ENCODE peak calls at places on chromosome 1, in five cellular contexts. J is neuronal stem cell, F is H9, G is trophoblast cell, T is H1. Z is an unnamed sample.

GRCh38 chr1:43008425-43009108 is 49.9 kb upstream of the SLC2A1 start:
- DNase-seq in J (peak; percentile 95), T (peak; percentile 99), G (peak; percentile 65), F (peak; percentile 100), Z (peak; percentile 33)

GRCh38 chr1:55640708-55641473 is 425.7 kb upstream of the USP24 start:
- DNase-seq in J (no peak), F (no peak), G (peak; percentile 35), T (no peak), Z (peak; percentile 15)

GRCh38 chr1:17516303-17517214 is 22.9 kb upstream of the ARHGEF10L start:
- DNase-seq in G (no peak), J (no peak), T (no peak), F (no peak), Z (no peak)

GRCh38 chr1:206842851-206843250 is 22.6 kb upstream of the IL20 start:
- DNase-seq in J (peak; percentile 17), G (no peak), T (no peak), F (no peak), Z (peak; percentile 28)

GRCh38 chr1:41646186-41646585 is 161.7 kb upstream of the EDN2 start:
- DNase-seq in F (no peak), T (no peak), G (no peak), J (no peak), Z (no peak)

GRCh38 chr1:109438798-109439297 is 12.6 kb upstream of the PSMA5 start:
- DNase-seq in F (no peak), J (no peak), T (no peak), G (no peak), Z (peak; percentile 97)

GRCh38 chr1:183893561-183894289 is 88.8 kb downstream of the RGL1 start:
- DNase-seq in F (no peak), T (no peak), J (no peak), G (no peak), Z (no peak)

GRCh38 chr1:85550784-85551516 is 29.6 kb upstream of the CCN1 start:
- DNase-seq in F (no peak), G (no peak), T (no peak), J (no peak), Z (peak; percentile 73)

GRCh38 chr1:239976130-239976968 is 115.3 kb upstream of the FMN2 start:
- DNase-seq in F (peak; percentile 56), T (no peak), G (peak; percentile 42), J (peak; percentile 59), Z (peak; percentile 54)

GRCh38 chr1:99465176-99465900 is 180.6 kb upstream of the PALMD start:
- DNase-seq in F (no peak), J (no peak), G (peak; percentile 77), T (no peak), Z (peak; percentile 76)

GRCh38 chr1:156795787-156796186 is 20.9 kb downstream of the SH2D2A start:
- DNase-seq in G (no peak), F (no peak), J (no peak), T (no peak), Z (peak; percentile 51)

GRCh38 chr1:119873166-119874025 is 22.9 kb downstream of the ADAM30 start:
- DNase-seq in J (no peak), T (no peak), F (no peak), G (no peak), Z (peak; percentile 48)

GRCh38 chr1:62924983-62925790 is 141.3 kb downstream of the ATG4C start:
- DNase-seq in G (no peak), F (no peak), T (no peak), J (no peak), Z (no peak)

GRCh38 chr1:86382878-86383277 is 13.2 kb downstream of the ODF2L start:
- DNase-seq in F (no peak), T (no peak), G (no peak), J (no peak), Z (peak; percentile 26)

GRCh38 chr1:29688477-29689365 is 452.4 kb downstream of the PTPRU start:
- DNase-seq in J (no peak), F (no peak), G (no peak), T (no peak), Z (peak; percentile 79)

GRCh38 chr1:242219298-242219901 is 220.5 kb upstream of the MAP1LC3C start:
- DNase-seq in F (no peak), J (no peak), G (no peak), T (no peak), Z (no peak)

GRCh38 chr1:1013922-1014617 is 773 bp downstream of the ISG15 start:
- DNase-seq in F (peak; percentile 59), G (no peak), T (no peak), J (no peak), Z (peak; percentile 14)

GRCh38 chr1:216095400-216095799 is 327.8 kb downstream of the USH2A start:
- DNase-seq in F (peak; percentile 84), J (no peak), T (peak; percentile 39), G (no peak), Z (no peak)

GRCh38 chr1:156571261-156571958 is 955 bp downstream of the IQGAP3 start:
- DNase-seq in F (no peak), J (no peak), T (no peak), G (no peak), Z (peak; percentile 91)

GRCh38 chr1:195495720-195496635 is 1112.3 kb downstream of the KCNT2 start:
- DNase-seq in T (no peak), F (peak; percentile 62), J (no peak), G (no peak), Z (no peak)

GRCh38 chr1:100037665-100038400 is 68.0 kb downstream of the SLC35A3 start:
- DNase-seq in T (peak; percentile 46), G (peak; percentile 88), F (peak; percentile 77), J (peak; percentile 78), Z (peak; percentile 89)

GRCh38 chr1:245485996-245486395 is 331.2 kb downstream of the KIF26B start:
- DNase-seq in T (no peak), G (no peak), J (no peak), F (no peak), Z (no peak)

GRCh38 chr1:27668808-27669723 is 2.9 kb downstream of the IFI6 start:
- DNase-seq in F (peak; percentile 88), J (no peak), T (no peak), G (peak; percentile 62), Z (peak; percentile 58)

GRCh38 chr1:50841791-50842387 is 118.2 kb downstream of the FAF1 start:
- DNase-seq in F (no peak), G (no peak), J (no peak), T (no peak), Z (peak; percentile 53)

GRCh38 chr1:8408151-8408839 is 90.4 kb downstream of the SLC45A1 start:
- DNase-seq in J (no peak), F (no peak), G (no peak), T (no peak), Z (peak; percentile 20)

GRCh38 chr1:227065311-227065710 is 125.2 kb downstream of the COQ8A start:
- DNase-seq in G (peak; percentile 0), F (no peak), J (no peak), T (no peak), Z (no peak)

GRCh38 chr1:207868252-207868768 is 42.6 kb downstream of the CD34 start:
- DNase-seq in G (no peak), J (no peak), T (no peak), F (no peak), Z (peak; percentile 38)

GRCh38 chr1:169044971-169045370 is 61.5 kb upstream of the ATP1B1 start:
- DNase-seq in J (no peak), G (no peak), T (no peak), F (no peak), Z (no peak)

GRCh38 chr1:95742591-95743089 is 508.6 kb downstream of the RWDD3 start:
- DNase-seq in T (no peak), G (no peak), J (no peak), F (peak; percentile 34), Z (no peak)

GRCh38 chr1:184181044-184181443 is 129.5 kb downstream of the TSEN15 start:
- DNase-seq in F (no peak), J (no peak), T (no peak), G (no peak), Z (no peak)

GRCh38 chr1:43530483-43531452 is at the start of gene PTPRF:
- DNase-seq in G (no peak), T (no peak), J (peak; percentile 46), F (peak; percentile 69), Z (peak; percentile 51)

DNA sequence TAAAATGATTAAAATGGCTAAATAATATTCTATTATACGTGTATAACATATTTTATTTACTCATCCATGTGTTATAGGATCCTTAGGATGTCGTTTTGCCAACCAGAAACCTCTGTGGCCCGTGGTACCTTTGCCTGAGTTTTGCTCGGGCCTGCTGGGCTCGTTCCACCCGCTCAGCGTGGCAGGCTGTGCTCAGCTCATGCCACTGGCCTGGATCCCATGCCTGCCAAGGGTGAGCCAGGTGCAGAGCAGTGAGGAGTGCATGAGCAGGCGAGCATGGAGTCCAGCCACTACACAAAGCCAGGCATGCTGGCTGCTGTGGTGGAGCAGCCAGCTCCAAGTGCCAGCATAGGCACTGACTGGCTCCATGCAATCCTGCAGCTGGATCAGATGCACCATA is 417.2 kb downstream of the TTLL7 start:
- DNase-seq in J (no peak), F (no peak), T (no peak), G (no peak), Z (no peak)
- H2BK12ac ChIP-seq in J (peak overlapping the region; percentile 58), F (no peak overlapping the region), T (no peak overlapping the region), G (no peak overlapping the region), Z (peak overlapping the region; percentile 45)

GRCh38 chr1:7389201-7389785 is 381.8 kb upstream of the VAMP3 start:
- DNase-seq in G (no peak), J (no peak), T (no peak), F (peak; percentile 25), Z (peak; percentile 30)
- H2BK12ac ChIP-seq in G (no peak overlapping the region), J (no peak overlapping the region), T (peak overlapping the region; percentile 29), F (no peak overlapping the region), Z (peak overlapping the region; percentile 11)

DNA sequence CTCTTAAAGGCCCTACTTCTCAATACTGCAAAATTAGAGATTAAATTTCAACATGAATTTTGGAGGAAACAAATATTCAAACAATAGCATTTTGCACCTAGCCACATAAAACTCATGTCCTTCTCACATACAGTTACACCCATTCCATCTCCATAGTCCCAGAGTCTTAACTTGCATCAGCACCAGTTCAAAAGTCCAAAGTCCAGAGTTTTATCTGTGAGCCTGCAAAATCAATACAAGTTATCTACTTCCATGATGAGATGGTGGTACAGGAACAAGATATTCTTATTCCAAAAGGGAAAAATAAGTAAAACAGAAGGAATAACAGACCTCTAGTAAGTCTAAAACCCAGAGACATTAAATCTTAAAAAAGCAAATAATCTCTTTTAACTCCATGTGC is 686.0 kb upstream of the ADGRL4 start:
- DNase-seq in J (no peak), T (no peak), G (no peak), F (no peak), Z (no peak)
- H2BK12ac ChIP-seq in J (no peak overlapping the region), T (no peak overlapping the region), G (no peak overlapping the region), F (no peak overlapping the region), Z (no peak overlapping the region)

DNA sequence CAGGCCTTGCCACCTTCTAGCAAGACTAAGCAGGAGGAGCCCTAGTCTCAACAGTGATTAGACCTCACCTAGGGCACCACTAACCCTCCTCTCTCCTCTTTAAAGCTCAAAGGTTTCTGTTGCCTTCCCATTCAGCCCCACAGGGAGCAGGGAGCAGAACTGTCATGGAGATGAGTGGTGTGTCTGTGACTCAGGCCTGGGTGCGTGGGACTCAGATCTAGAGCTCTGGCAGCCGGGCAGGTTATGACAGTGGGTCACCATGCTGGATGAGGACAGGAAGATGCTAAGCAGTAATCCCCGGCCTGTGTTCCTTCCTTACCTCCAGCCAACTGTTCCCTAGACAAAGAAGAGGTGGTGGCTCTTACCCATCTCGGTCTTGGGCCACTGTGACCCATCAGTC is 60.1 kb upstream of the COA6 start:
- DNase-seq in G (no peak), J (no peak), T (no peak), F (no peak), Z (no peak)
- H2BK12ac ChIP-seq in G (no peak overlapping the region), J (no peak overlapping the region), T (no peak overlapping the region), F (no peak overlapping the region), Z (no peak overlapping the region)

GRCh38 chr1:64140596-64140995 is 62.8 kb upstream of the UBE2U start:
- DNase-seq in T (no peak), J (no peak), G (no peak), F (no peak), Z (no peak)
- H2BK12ac ChIP-seq in T (no peak overlapping the region), J (no peak overlapping the region), G (no peak overlapping the region), F (no peak overlapping the region), Z (no peak overlapping the region)